ENCODE peak calls at places on chromosomes 2 and 18, in four cellular contexts. M is GM23248, B is cardiac fibroblast, P is DND-41. V is an unnamed sample.

GRCh38 chr2:171160119-171160629 is 519 bp downstream of the TLK1 start:
- DNase-seq in P (peak), M (peak), B (peak), V (peak)

GRCh38 chr2:165899311-165899710 is 54.3 kb downstream of the TTC21B start:
- DNase-seq in B (no peak), M (no peak), P (no peak), V (no peak)

GRCh38 chr2:124678043-124678442 is 653.0 kb downstream of the CNTNAP5 start:
- DNase-seq in M (no peak), P (no peak), B (no peak), V (no peak)

GRCh38 chr2:98730053-98730850 is 680 bp downstream of the MGAT4A start:
- DNase-seq in P (peak), M (peak), B (no peak), V (peak)

GRCh38 chr2:160471950-160472349 is 21.7 kb downstream of the RBMS1 start:
- DNase-seq in M (peak), P (no peak), B (peak), V (no peak)

GRCh38 chr2:18244840-18245239 is 315.6 kb downstream of the RDH14 start:
- DNase-seq in M (no peak), P (no peak), B (no peak), V (no peak)

GRCh38 chr18:79603321-79604204 is 76.0 kb upstream of the CTDP1 start:
- DNase-seq in B (no peak), P (no peak), M (no peak), V (no peak)

GRCh38 chr2:147045113-147045512 is 799.7 kb upstream of the ACVR2A start:
- DNase-seq in P (peak), M (peak), B (peak), V (no peak)

GRCh38 chr2:208033701-208034502 is 8.6 kb upstream of the PLEKHM3 start:
- DNase-seq in P (peak), B (peak), M (peak), V (no peak)

GRCh38 chr2:9191044-9191481 is 15.5 kb upstream of the ASAP2 start:
- DNase-seq in M (peak), B (peak), P (peak), V (no peak)

GRCh38 chr2:82316573-82317371 is 2012.2 kb upstream of the LRRTM1 start:
- DNase-seq in B (peak), M (no peak), P (no peak), V (no peak)

GRCh38 chr2:63975437-63976124 is 43.6 kb downstream of the VPS54 start:
- DNase-seq in P (no peak), B (no peak), M (no peak), V (no peak)

GRCh38 chr2:171858397-171858958 is 35.6 kb downstream of the SLC25A12 start:
- DNase-seq in M (no peak), B (peak), P (no peak), V (no peak)

GRCh38 chr2:229725716-229726346 is 11.5 kb upstream of the DNER start:
- DNase-seq in M (peak), B (peak), P (no peak), V (no peak)

GRCh38 chr18:63472380-63472779 is 4.4 kb upstream of the SERPINB5 start:
- DNase-seq in B (no peak), M (no peak), P (no peak), V (no peak)

GRCh38 chr2:144325086-144325485 is 194.8 kb downstream of the ZEB2 start:
- DNase-seq in B (no peak), P (peak), M (no peak), V (no peak)

GRCh38 chr2:170843656-170844055 is 27.0 kb downstream of the GAD1 start:
- DNase-seq in M (peak), B (peak), P (no peak), V (no peak)

GRCh38 chr2:231332872-231333500 is 62.5 kb upstream of the B3GNT7 start:
- DNase-seq in P (no peak), M (peak), B (no peak), V (no peak)

GRCh38 chr2:135744761-135745314 is 3.2 kb downstream of the UBXN4 start:
- DNase-seq in P (peak), M (peak), B (peak), V (no peak)

GRCh38 chr2:215737496-215737895 is 275.9 kb downstream of the MREG start:
- DNase-seq in P (no peak), M (no peak), B (no peak), V (no peak)

GRCh38 chr18:21686282-21687105 is 18.1 kb downstream of the ABHD3 start:
- DNase-seq in B (peak), M (peak), P (no peak), V (no peak)

GRCh38 chr2:112154246-112155110 is 16.3 kb downstream of the FBLN7 start:
- DNase-seq in P (peak), M (no peak), B (no peak), V (no peak)

GRCh38 chr2:135688002-135688401 is 53.7 kb upstream of the UBXN4 start:
- DNase-seq in P (no peak), B (no peak), M (no peak), V (no peak)

GRCh38 chr18:61992285-61992684 is 99.5 kb upstream of the RNF152 start:
- DNase-seq in B (peak), P (no peak), M (peak), V (no peak)

GRCh38 chr18:52313213-52313612 is 26.8 kb upstream of the DCC start:
- DNase-seq in B (no peak), P (no peak), M (no peak), V (no peak)

GRCh38 chr2:181332044-181332443 is 125.1 kb upstream of the ITGA4 start:
- DNase-seq in M (no peak), P (no peak), B (no peak), V (no peak)

GRCh38 chr2:196275646-196276352 is 104.4 kb upstream of the STK17B start:
- DNase-seq in M (peak), P (peak), B (no peak), V (no peak)

GRCh38 chr2:10091182-10091932 is 11.1 kb upstream of the CYS1 start:
- DNase-seq in M (no peak), P (no peak), B (no peak), V (no peak)

GRCh38 chr2:55883339-55883738 is 40.2 kb downstream of the EFEMP1 start:
- DNase-seq in B (peak), P (no peak), M (peak), V (no peak)

GRCh38 chr2:38106420-38107182 is 30.6 kb upstream of the CYP1B1 start:
- DNase-seq in P (no peak), B (peak), M (peak), V (no peak)

GRCh38 chr2:47309952-47310800 is 92.8 kb upstream of the MSH2 start:
- DNase-seq in M (peak), P (no peak), B (peak), V (no peak)

V was measured in NCI-H1930.